ENCODE peak calls at places on chromosomes 16 and 17, in six cellular contexts. S is fibroblast of mammary gland; W is AG08396; K is left colon; M is stimulated activated CD8-positive, alpha-beta memory T cell treated with anti-CD3 and anti-CD28 coated beads, Interleukin-4, amount 100 ng/mL, for 48 hours; F is nucleus accumbens. O is an unnamed sample.

GRCh38 chr17:9436629-9437028 is 139.0 kb downstream of the STX8 start:
- DNase-seq in S (peak), W (no peak), K (no peak), M (no peak), F (no peak), O (no peak)

GRCh38 chr16:711548-712320 is 3.2 kb upstream of the METRN start:
- DNase-seq in S (peak), W (peak), K (peak), M (peak), F (peak), O (peak)

GRCh38 chr16:65878347-65878746 is 488.1 kb upstream of the CDH5 start:
- DNase-seq in S (no peak), W (no peak), K (no peak), M (no peak), F (no peak), O (no peak)

GRCh38 chr17:33387406-33387805 is 94.3 kb upstream of the ASIC2 start:
- DNase-seq in S (no peak), W (no peak), K (no peak), M (no peak), F (no peak), O (no peak)

GRCh38 chr17:50649042-50649908 is 14.6 kb downstream of the ABCC3 start:
- DNase-seq in S (peak), W (no peak), K (no peak), M (no peak), F (no peak), O (no peak)

GRCh38 chr17:82823004-82823403 is 16.8 kb downstream of the ZNF750 start:
- DNase-seq in S (no peak), W (no peak), K (no peak), M (no peak), F (no peak), O (no peak)

GRCh38 chr16:27649021-27649420 is 99.1 kb downstream of the KATNIP start:
- DNase-seq in S (no peak), W (no peak), K (no peak), M (no peak), F (no peak), O (no peak)

GRCh38 chr17:15409721-15410247 is 57.6 kb downstream of the CDRT4 start:
- DNase-seq in S (peak), W (peak), K (no peak), M (no peak), F (no peak), O (peak)

GRCh38 chr16:58460219-58460610 is 39.7 kb upstream of the NDRG4 start:
- DNase-seq in S (no peak), W (no peak), K (no peak), M (no peak), F (no peak), O (no peak)

GRCh38 chr16:51144203-51144602 is 6.9 kb downstream of the SALL1 start:
- DNase-seq in S (no peak), W (no peak), K (no peak), M (no peak), F (no peak), O (no peak)

GRCh38 chr17:7445011-7445927 is at the start of gene CHRNB1:
- DNase-seq in S (peak), W (peak), K (peak), M (peak), F (peak), O (peak)

GRCh38 chr17:4220655-4221054 is 43.1 kb downstream of the ANKFY1 start:
- DNase-seq in S (peak), W (peak), K (no peak), M (no peak), F (no peak), O (peak)